ENCODE peak calls at places on chromosomes 4 and X, in four cellular contexts. One of them, this sample, is unnamed.

GRCh38 chrX:100449696-100450606 is 39.9 kb upstream of the PCDH19 start:
- DNase-seq in WTC11: no peak
- DNase-seq in K562: no peak
- DNase-seq in SK-N-SH: no peak
- DNase-seq in this sample: no peak

GRCh38 chrX:15202458-15203177 is 67.3 kb downstream of the ASB9 start:
- DNase-seq in SK-N-SH: no peak
- DNase-seq in WTC11: no peak
- DNase-seq in K562: no peak
- DNase-seq in this sample: no peak

GRCh38 chrX:497201-497710 is 110.5 kb upstream of the PPP2R3B start:
- DNase-seq in SK-N-SH: no peak
- DNase-seq in K562: no peak
- DNase-seq in WTC11: no peak
- DNase-seq in this sample: no peak

GRCh38 chr4:152448806-152449205 is 87.1 kb downstream of the FBXW7 start:
- DNase-seq in SK-N-SH: no peak
- DNase-seq in WTC11: no peak
- DNase-seq in K562: no peak
- DNase-seq in this sample: no peak

GRCh38 chrX:135521405-135522131 is 1.1 kb downstream of the INTS6L start:
- DNase-seq in K562: peak; percentile 93
- DNase-seq in WTC11: peak; percentile 75
- DNase-seq in SK-N-SH: peak; percentile 82
- DNase-seq in this sample: no peak

GRCh38 chr4:69977582-69977981 is 12.1 kb upstream of the CSN2 start:
- DNase-seq in SK-N-SH: no peak
- DNase-seq in WTC11: no peak
- DNase-seq in K562: no peak
- DNase-seq in this sample: no peak

GRCh38 chrX:153816821-153817220 is 13.5 kb downstream of the PDZD4 start:
- DNase-seq in K562: peak; percentile 60
- DNase-seq in SK-N-SH: peak; percentile 29
- DNase-seq in WTC11: no peak
- DNase-seq in this sample: no peak

GRCh38 chrX:40694833-40695232 is 40.5 kb downstream of the MED14 start:
- DNase-seq in WTC11: no peak
- DNase-seq in SK-N-SH: no peak
- DNase-seq in K562: no peak
- DNase-seq in this sample: no peak

GRCh38 chrX:80550722-80551121 is 130.5 kb downstream of the TENT5D start:
- DNase-seq in K562: peak; percentile 47
- DNase-seq in WTC11: peak; percentile 43
- DNase-seq in SK-N-SH: no peak
- DNase-seq in this sample: peak; percentile 12

GRCh38 chr4:80017125-80017854 is 55.7 kb downstream of the ANTXR2 start:
- DNase-seq in WTC11: no peak
- DNase-seq in SK-N-SH: no peak
- DNase-seq in K562: no peak
- DNase-seq in this sample: no peak

GRCh38 chrX:20965270-20966044 is 408.8 kb upstream of the CNKSR2 start:
- DNase-seq in SK-N-SH: no peak
- DNase-seq in K562: no peak
- DNase-seq in WTC11: no peak
- DNase-seq in this sample: no peak

GRCh38 chrX:45184211-45184610 is 16.5 kb downstream of the DIPK2B start:
- DNase-seq in SK-N-SH: no peak
- DNase-seq in K562: no peak
- DNase-seq in WTC11: no peak
- DNase-seq in this sample: no peak

GRCh38 chr4:169795585-169795984 is 37.8 kb upstream of the HPF1 start:
- DNase-seq in K562: no peak
- DNase-seq in WTC11: no peak
- DNase-seq in SK-N-SH: no peak
- DNase-seq in this sample: no peak

GRCh38 chr4:145840162-145840768 is 98.4 kb downstream of the ZNF827 start:
- DNase-seq in WTC11: no peak
- DNase-seq in SK-N-SH: peak; percentile 62
- DNase-seq in K562: peak; percentile 18
- DNase-seq in this sample: peak; percentile 45

GRCh38 chr4:118076958-118077766 is 42.9 kb downstream of the NDST3 start:
- DNase-seq in SK-N-SH: peak; percentile 24
- DNase-seq in K562: peak; percentile 6
- DNase-seq in WTC11: peak; percentile 57
- DNase-seq in this sample: peak; percentile 31

GRCh38 chr4:8477095-8477635 is 36.6 kb downstream of the TRMT44 start:
- DNase-seq in K562: no peak
- DNase-seq in SK-N-SH: peak; percentile 20
- DNase-seq in WTC11: no peak
- DNase-seq in this sample: no peak

GRCh38 chrX:12999422-12999821 is 24.5 kb downstream of the TMSB4X start:
- DNase-seq in K562: no peak
- DNase-seq in SK-N-SH: no peak
- DNase-seq in WTC11: no peak
- DNase-seq in this sample: no peak

GRCh38 chr4:154998284-154998683 is 210.2 kb upstream of the NPY2R start:
- DNase-seq in SK-N-SH: no peak
- DNase-seq in WTC11: no peak
- DNase-seq in K562: no peak
- DNase-seq in this sample: no peak

GRCh38 chr4:150588341-150588740 is 6.4 kb downstream of the MAB21L2 start:
- DNase-seq in K562: no peak
- DNase-seq in WTC11: no peak
- DNase-seq in SK-N-SH: no peak
- DNase-seq in this sample: no peak

GRCh38 chrX:136028383-136028984 is 43.2 kb downstream of the SLC9A6 start:
- DNase-seq in K562: peak; percentile 46
- DNase-seq in WTC11: no peak
- DNase-seq in SK-N-SH: peak; percentile 47
- DNase-seq in this sample: peak; percentile 23

GRCh38 chrX:72714471-72714916 is 388 bp upstream of the PHKA1 start:
- DNase-seq in SK-N-SH: peak; percentile 66
- DNase-seq in K562: peak; percentile 21
- DNase-seq in WTC11: peak; percentile 40
- DNase-seq in this sample: peak; percentile 12

GRCh38 chr4:180618396-180618795 is 1624.8 kb upstream of the TENM3 start:
- DNase-seq in WTC11: no peak
- DNase-seq in SK-N-SH: no peak
- DNase-seq in K562: no peak
- DNase-seq in this sample: no peak

GRCh38 chr4:125741825-125742452 is 427.2 kb downstream of the FAT4 start:
- DNase-seq in K562: no peak
- DNase-seq in SK-N-SH: peak; percentile 43
- DNase-seq in WTC11: no peak
- DNase-seq in this sample: peak; percentile 1

GRCh38 chr4:80484707-80485106 is 149.2 kb downstream of the CFAP299 start:
- DNase-seq in SK-N-SH: no peak
- DNase-seq in WTC11: no peak
- DNase-seq in K562: no peak
- DNase-seq in this sample: no peak

GRCh38 chr4:148021706-148022105 is 289.8 kb downstream of the ARHGAP10 start:
- DNase-seq in K562: no peak
- DNase-seq in WTC11: no peak
- DNase-seq in SK-N-SH: no peak
- DNase-seq in this sample: no peak

GRCh38 chrX:123339201-123339905 is 155.3 kb downstream of the GRIA3 start:
- DNase-seq in K562: no peak
- DNase-seq in SK-N-SH: no peak
- DNase-seq in WTC11: no peak
- DNase-seq in this sample: no peak

GRCh38 chrX:63739885-63740284 is 45.1 kb downstream of the ARHGEF9 start:
- DNase-seq in K562: no peak
- DNase-seq in WTC11: no peak
- DNase-seq in SK-N-SH: no peak
- DNase-seq in this sample: no peak

GRCh38 chr4:71231073-71231752 is 107.6 kb upstream of the SLC4A4 start:
- DNase-seq in K562: no peak
- DNase-seq in WTC11: no peak
- DNase-seq in SK-N-SH: no peak
- DNase-seq in this sample: no peak

GRCh38 chr4:33780952-33781655 is 2463.2 kb downstream of the ARAP2 start:
- DNase-seq in SK-N-SH: no peak
- DNase-seq in WTC11: no peak
- DNase-seq in K562: no peak
- DNase-seq in this sample: no peak

GRCh38 chr4:127549521-127549920 is 83.2 kb upstream of the INTU start:
- DNase-seq in SK-N-SH: no peak
- DNase-seq in K562: no peak
- DNase-seq in WTC11: no peak
- DNase-seq in this sample: no peak

GRCh38 chr4:42341518-42342026 is 55.7 kb upstream of the SHISA3 start:
- DNase-seq in SK-N-SH: no peak
- DNase-seq in WTC11: no peak
- DNase-seq in K562: no peak
- DNase-seq in this sample: no peak

GRCh38 chr4:87839309-87839946 is 6.7 kb downstream of the MEPE start:
- DNase-seq in WTC11: no peak
- DNase-seq in SK-N-SH: no peak
- DNase-seq in K562: peak; percentile 27
- DNase-seq in this sample: no peak

GRCh38 chrX:123871309-123871708 is 11.5 kb downstream of the XIAP start:
- DNase-seq in K562: no peak
- DNase-seq in SK-N-SH: no peak
- DNase-seq in WTC11: no peak
- DNase-seq in this sample: no peak

DNA sequence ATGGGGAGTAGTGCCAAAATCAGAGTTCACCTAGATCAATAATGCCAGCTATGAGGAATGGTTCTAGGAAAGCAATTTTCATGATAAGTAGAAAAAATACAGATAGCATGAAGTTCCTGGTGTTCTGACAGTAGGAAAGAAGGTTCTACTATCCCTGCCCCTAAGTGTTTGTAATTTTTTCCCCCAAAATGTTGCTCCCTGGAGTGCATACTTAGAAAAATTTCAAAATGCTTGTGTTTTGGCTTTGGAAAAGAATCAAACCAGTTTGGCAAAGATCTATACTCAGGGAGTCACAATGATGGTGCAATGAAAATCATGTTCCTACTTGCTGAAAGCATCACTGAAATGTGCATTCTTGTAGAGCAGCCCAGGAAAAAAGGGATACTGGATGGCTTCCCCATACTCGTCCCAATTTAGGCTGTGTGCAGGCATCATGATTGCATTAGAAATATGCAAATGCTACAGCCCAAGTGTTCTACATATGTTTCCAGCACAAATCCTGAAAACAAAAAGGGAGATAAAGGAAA is 74.7 kb downstream of the LPAR4 start:
- DNase-seq in K562: no peak
- DNase-seq in WTC11: no peak
- DNase-seq in SK-N-SH: no peak
- DNase-seq in this sample: no peak
- TF ChIP-seq FOXJ3 in K562: no peak
- TF ChIP-seq FOXJ3 in WTC11: no peak
- TF ChIP-seq FOXJ3 in SK-N-SH: no peak
- TF ChIP-seq FOXJ3 in this sample: no peak

GRCh38 chrX:71210829-71211228 is 12.2 kb upstream of the GJB1 start:
- DNase-seq in SK-N-SH: no peak
- DNase-seq in K562: no peak
- DNase-seq in WTC11: no peak
- DNase-seq in this sample: no peak
- TF ChIP-seq FOXJ3 in SK-N-SH: no peak
- TF ChIP-seq FOXJ3 in K562: no peak
- TF ChIP-seq FOXJ3 in WTC11: no peak
- TF ChIP-seq FOXJ3 in this sample: no peak

GRCh38 chr4:109745830-109746229 is 16.0 kb upstream of the PLA2G12A start:
- DNase-seq in SK-N-SH: no peak
- DNase-seq in K562: no peak
- DNase-seq in WTC11: no peak
- DNase-seq in this sample: no peak
- TF ChIP-seq FOXJ3 in SK-N-SH: no peak
- TF ChIP-seq FOXJ3 in K562: no peak
- TF ChIP-seq FOXJ3 in WTC11: no peak
- TF ChIP-seq FOXJ3 in this sample: no peak

DNA sequence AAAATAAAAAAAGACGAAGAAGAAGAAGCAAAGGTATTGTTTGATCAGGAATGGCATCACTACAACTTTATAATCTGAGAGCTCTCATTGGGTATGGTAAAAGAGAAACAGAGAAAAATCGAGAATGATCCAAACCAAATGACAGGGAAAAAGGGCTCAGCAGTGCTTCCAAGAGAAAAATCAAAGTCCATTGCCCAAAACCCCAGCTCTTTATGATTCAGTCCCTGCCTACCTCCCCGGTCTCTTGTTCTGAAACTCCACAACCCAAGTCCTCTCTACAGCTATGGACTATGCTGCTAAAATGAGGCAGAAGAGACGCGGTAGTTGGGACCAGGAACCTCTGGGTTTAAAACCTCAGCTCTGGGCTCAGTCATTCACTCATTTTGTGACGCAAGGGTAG is 341.1 kb upstream of the PPARGC1A start:
- DNase-seq in WTC11: no peak
- DNase-seq in SK-N-SH: no peak
- DNase-seq in K562: no peak
- DNase-seq in this sample: no peak
- TF ChIP-seq FOXJ3 in WTC11: no peak
- TF ChIP-seq FOXJ3 in SK-N-SH: no peak
- TF ChIP-seq FOXJ3 in K562: no peak
- TF ChIP-seq FOXJ3 in this sample: no peak

GRCh38 chrX:107601326-107601725 is 27.0 kb upstream of the PRPS1 start:
- DNase-seq in WTC11: no peak
- DNase-seq in K562: no peak
- DNase-seq in SK-N-SH: no peak
- DNase-seq in this sample: no peak

GRCh38 chrX:107600366-107600765 is 27.9 kb upstream of the PRPS1 start:
- DNase-seq in SK-N-SH: no peak
- DNase-seq in WTC11: no peak
- DNase-seq in K562: no peak
- DNase-seq in this sample: no peak

GRCh38 chrX:107601759-107602158 is 26.6 kb upstream of the PRPS1 start:
- DNase-seq in SK-N-SH: no peak
- DNase-seq in K562: no peak
- DNase-seq in WTC11: no peak
- DNase-seq in this sample: no peak

GRCh38 chrX:107603433-107604159 is 24.7 kb upstream of the PRPS1 start:
- DNase-seq in K562: no peak
- DNase-seq in WTC11: no peak
- DNase-seq in SK-N-SH: no peak
- DNase-seq in this sample: no peak

GRCh38 chrX:107602694-107603239 is 25.5 kb upstream of the PRPS1 start:
- DNase-seq in SK-N-SH: no peak
- DNase-seq in WTC11: no peak
- DNase-seq in K562: no peak
- DNase-seq in this sample: no peak
- TF ChIP-seq FOXJ3 in SK-N-SH: no peak
- TF ChIP-seq FOXJ3 in WTC11: no peak
- TF ChIP-seq FOXJ3 in K562: no peak
- TF ChIP-seq FOXJ3 in this sample: no peak

DNA sequence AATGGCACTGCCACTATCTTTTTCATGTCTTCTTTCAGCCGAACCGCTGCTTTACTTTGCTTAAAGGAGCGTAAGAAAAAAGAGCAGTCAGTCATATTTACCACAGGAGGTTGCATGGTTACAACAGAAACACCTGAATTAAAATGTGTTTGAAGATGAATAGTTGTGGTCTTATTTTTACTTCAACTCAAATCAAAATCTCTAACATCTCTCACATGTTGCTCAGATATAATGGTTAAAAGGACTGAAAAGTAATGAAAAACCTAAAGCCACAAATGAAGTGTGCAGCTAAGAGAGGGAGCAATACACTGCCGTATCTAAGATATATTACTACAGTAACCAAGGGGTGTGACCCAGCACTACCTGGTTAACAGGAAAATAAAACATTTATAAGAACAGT is 27.4 kb downstream of the FAM13A start:
- DNase-seq in SK-N-SH: no peak
- DNase-seq in K562: no peak
- DNase-seq in WTC11: no peak
- DNase-seq in this sample: no peak
- TF ChIP-seq FOXJ3 in SK-N-SH: no peak
- TF ChIP-seq FOXJ3 in K562: no peak
- TF ChIP-seq FOXJ3 in WTC11: no peak
- TF ChIP-seq FOXJ3 in this sample: no peak

This sample was measured in HepG2.